ENCODE peak calls at places on chromosomes 11 and 22, in eight cellular contexts. X, W, V, Z, C, O, N and Y are unnamed samples.

GRCh38 chr11:40129276-40129675 is 1330.2 kb downstream of the LRRC4C start:
- DNase-seq in O (no peak), N (no peak), C (peak), Z (no peak), X (no peak), W (no peak), V (no peak), Y (no peak)

GRCh38 chr11:106950067-106950491 is 68.2 kb downstream of the GUCY1A2 start:
- DNase-seq in Z (no peak), W (no peak), N (no peak), V (no peak), X (no peak), C (peak), O (no peak), Y (no peak)

GRCh38 chr11:103892603-103893002 is 143.8 kb upstream of the DDI1 start:
- DNase-seq in O (no peak), V (no peak), N (no peak), Z (peak), X (no peak), W (no peak), C (peak), Y (peak)

GRCh38 chr11:46555269-46556054 is 38.4 kb downstream of the AMBRA1 start:
- DNase-seq in X (no peak), O (no peak), W (no peak), N (no peak), C (peak), Z (no peak), V (no peak), Y (no peak)

GRCh38 chr11:71237853-71238252 is 14.5 kb downstream of the SHANK2 start:
- DNase-seq in O (no peak), V (no peak), X (no peak), W (peak), C (no peak), Z (no peak), N (no peak), Y (no peak)

GRCh38 chr22:21857501-21857914 is 9.9 kb downstream of the MAPK1 start:
- DNase-seq in O (no peak), Z (peak), V (no peak), N (no peak), W (no peak), C (peak), X (no peak), Y (no peak)

GRCh38 chr11:73139476-73140198 is 2.5 kb downstream of the FCHSD2 start:
- DNase-seq in O (no peak), C (peak), W (no peak), V (no peak), Z (peak), N (no peak), X (no peak), Y (no peak)

GRCh38 chr22:30243671-30244465 is 2.7 kb downstream of the LIF start:
- DNase-seq in X (no peak), V (no peak), W (no peak), O (no peak), C (no peak), Z (no peak), N (no peak), Y (no peak)

GRCh38 chr11:35303596-35304392 is 115.6 kb downstream of the SLC1A2 start:
- DNase-seq in V (peak), Z (peak), X (peak), N (peak), C (peak), W (no peak), O (peak), Y (peak)

GRCh38 chr22:45572444-45572843 is 69.8 kb downstream of the FBLN1 start:
- DNase-seq in X (no peak), N (no peak), W (no peak), V (no peak), C (peak), Z (no peak), O (no peak), Y (peak)

GRCh38 chr11:61083601-61084147 is 18.6 kb upstream of the CD5 start:
- DNase-seq in C (no peak), Z (no peak), V (no peak), W (no peak), X (no peak), N (no peak), O (no peak), Y (peak)

GRCh38 chr11:128824199-128825049 is 42.7 kb downstream of the KCNJ1 start:
- DNase-seq in Z (no peak), X (no peak), C (peak), V (no peak), W (no peak), O (no peak), N (peak), Y (no peak)

GRCh38 chr11:71489311-71490043 is 36.5 kb downstream of the NADSYN1 start:
- DNase-seq in W (peak), X (no peak), V (peak), N (no peak), O (no peak), C (no peak), Z (peak), Y (no peak)

GRCh38 chr22:17748555-17749353 is 25.5 kb downstream of the BID start:
- DNase-seq in W (no peak), Z (no peak), N (peak), C (no peak), X (no peak), V (no peak), O (no peak), Y (peak)
- H3K4me3 ChIP-seq in W (no peak), Z (no peak), N (no peak), C (no peak), X (no peak), V (no peak), O (no peak), Y (no peak)

GRCh38 chr22:33325232-33326004 is 267.2 kb upstream of the SYN3 start:
- DNase-seq in X (peak), N (no peak), V (no peak), C (no peak), O (no peak), W (no peak), Z (no peak), Y (no peak)
- H3K4me3 ChIP-seq in X (no peak), N (no peak), V (no peak), C (no peak), O (no peak), W (no peak), Z (no peak), Y (no peak)

DNA sequence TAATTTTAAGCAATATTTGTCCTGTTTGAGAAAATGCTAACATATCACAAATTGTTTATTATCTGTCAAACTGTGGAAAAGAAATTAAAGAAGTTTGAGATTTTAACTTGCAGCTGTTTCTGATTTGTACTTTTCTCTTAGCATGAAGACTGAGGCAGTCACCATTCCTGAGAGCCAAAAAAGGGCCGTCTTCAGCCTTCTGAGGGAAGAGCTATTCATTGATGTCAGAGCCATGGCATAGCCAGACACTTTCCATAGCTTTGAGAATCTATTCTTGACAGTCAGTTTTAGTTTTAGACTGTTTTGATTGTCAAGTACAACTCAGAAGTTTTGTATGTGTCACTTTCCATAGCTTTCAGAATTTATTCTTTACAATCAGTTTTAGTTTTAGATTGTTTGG is 32.1 kb downstream of the YAP1 start:
- DNase-seq in Z (peak), C (peak), N (no peak), W (no peak), O (no peak), V (no peak), X (no peak), Y (no peak)
- H3K4me3 ChIP-seq in Z (no peak), C (no peak), N (no peak), W (no peak), O (no peak), V (no peak), X (no peak), Y (no peak)

GRCh38 chr22:29030618-29031235 is 30.9 kb downstream of the C22orf31 start:
- DNase-seq in W (peak), Z (peak), V (peak), X (peak), N (peak), C (peak), O (peak), Y (peak)
- H3K4me3 ChIP-seq in W (peak), Z (peak), V (peak), X (no peak), N (peak), C (peak), O (peak), Y (peak)

GRCh38 chr11:967995-968751 is 42.5 kb downstream of the AP2A2 start:
- DNase-seq in N (no peak), Z (no peak), V (no peak), O (no peak), X (no peak), W (no peak), C (no peak), Y (no peak)

GRCh38 chr11:971092-971690 is 45.5 kb downstream of the AP2A2 start:
- DNase-seq in O (no peak), X (no peak), C (no peak), N (no peak), W (no peak), Z (no peak), V (no peak), Y (no peak)

GRCh38 chr11:969651-970205 is 44.1 kb downstream of the AP2A2 start:
- DNase-seq in V (no peak), Z (no peak), X (no peak), O (no peak), N (no peak), W (no peak), C (no peak), Y (no peak)

GRCh38 chr11:970319-970871 is 44.7 kb downstream of the AP2A2 start:
- DNase-seq in X (no peak), C (no peak), Z (no peak), W (no peak), O (no peak), N (no peak), V (no peak), Y (no peak)

DNA sequence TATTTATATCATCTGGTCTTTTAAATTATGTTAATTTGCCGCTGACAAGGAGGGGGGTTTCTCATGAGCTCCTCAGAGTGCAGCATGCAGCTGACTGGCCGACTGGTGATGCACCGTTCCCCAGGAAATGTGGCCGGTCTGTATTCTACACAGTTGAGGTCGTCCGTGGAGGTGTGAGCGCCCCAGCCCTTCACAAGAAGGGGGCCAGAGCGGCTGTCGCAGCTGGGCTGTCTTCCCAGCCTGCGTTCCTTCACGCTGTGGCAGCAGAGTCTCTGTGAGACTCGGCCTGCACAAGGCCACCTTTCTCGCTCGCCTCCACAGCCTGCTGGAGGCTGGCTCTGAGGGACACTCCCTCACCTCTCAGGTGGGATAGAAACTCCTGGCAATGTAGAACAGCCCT is 43.2 kb downstream of the AP2A2 start:
- DNase-seq in X (no peak), O (no peak), N (no peak), Z (no peak), V (no peak), W (no peak), C (no peak), Y (no peak)
- H3K4me3 ChIP-seq in X (no peak), O (no peak), N (no peak), Z (no peak), V (no peak), W (no peak), C (no peak), Y (no peak)